ENCODE peak calls at places on chromosomes 2 and 18, in eight cellular contexts. B is A549, P is HCT116, E is K562, V is HL-60, L is GM23338, T is HepG2, C is SK-N-SH. Z is an unnamed sample.

GRCh38 chr2:120343433-120344105 is 2.4 kb upstream of the INHBB start:
- DNase-seq in T (peak), B (peak), P (peak), V (peak), C (peak), L (peak), E (peak), Z (peak)

GRCh38 chr2:40204268-40204667 is 247.6 kb downstream of the SLC8A1 start:
- DNase-seq in P (no peak), C (no peak), B (no peak), V (no peak), T (no peak), L (no peak), E (no peak), Z (no peak)

GRCh38 chr2:23926289-23926749 is 604 bp downstream of the ATAD2B start:
- DNase-seq in V (peak), L (peak), T (no peak), B (peak), C (peak), E (peak), P (no peak), Z (no peak)

GRCh38 chr18:59799383-59800015 is 100.3 kb upstream of the PMAIP1 start:
- DNase-seq in E (no peak), L (no peak), T (no peak), B (no peak), V (no peak), P (no peak), C (peak), Z (no peak)

GRCh38 chr18:69787825-69788547 is 159.7 kb downstream of the CD226 start:
- DNase-seq in L (peak), T (peak), C (no peak), E (no peak), V (peak), B (no peak), P (peak), Z (no peak)

GRCh38 chr2:723761-724160 is 46.6 kb upstream of the TMEM18 start:
- DNase-seq in C (no peak), E (no peak), T (no peak), P (no peak), B (no peak), V (no peak), L (no peak), Z (no peak)

GRCh38 chr2:239236808-239237205 is 164.0 kb downstream of the HDAC4 start:
- DNase-seq in C (no peak), P (no peak), E (no peak), B (no peak), L (no peak), T (no peak), V (peak), Z (no peak)

GRCh38 chr2:46801731-46802664 is 113.6 kb downstream of the MCFD2 start:
- DNase-seq in C (no peak), T (no peak), L (no peak), E (peak), B (no peak), V (no peak), P (no peak), Z (no peak)

GRCh38 chr2:225037374-225038075 is 4.7 kb downstream of the DOCK10 start:
- DNase-seq in C (no peak), T (no peak), P (no peak), E (no peak), V (peak), L (no peak), B (no peak), Z (no peak)

GRCh38 chr18:75132931-75133525 is 75.9 kb downstream of the PTGR3 start:
- DNase-seq in L (no peak), C (no peak), V (no peak), T (no peak), E (no peak), P (no peak), B (no peak), Z (no peak)

GRCh38 chr2:82839046-82839445 is 1620.0 kb downstream of the SUCLG1 start:
- DNase-seq in P (no peak), C (no peak), E (no peak), V (no peak), L (no peak), T (no peak), B (no peak), Z (no peak)

GRCh38 chr2:45002661-45003210 is 6.5 kb downstream of the SIX2 start:
- DNase-seq in L (peak), P (no peak), E (no peak), T (no peak), C (no peak), V (no peak), B (no peak), Z (no peak)

GRCh38 chr2:134261398-134262131 is 7.7 kb downstream of the MGAT5 start:
- DNase-seq in P (no peak), C (no peak), L (peak), E (no peak), V (no peak), T (no peak), B (no peak), Z (no peak)

GRCh38 chr2:144332356-144333143 is 187.4 kb downstream of the ZEB2 start:
- DNase-seq in V (peak), B (peak), E (peak), C (peak), P (peak), T (peak), L (peak), Z (no peak)

GRCh38 chr2:171411791-171412483 is 21.9 kb downstream of the METTL8 start:
- DNase-seq in E (no peak), C (no peak), T (no peak), B (no peak), P (no peak), L (no peak), V (no peak), Z (no peak)

GRCh38 chr2:137173514-137173913 is 408.2 kb downstream of the THSD7B start:
- DNase-seq in C (no peak), T (peak), V (no peak), B (no peak), E (no peak), P (no peak), L (peak), Z (no peak)

GRCh38 chr2:218003994-218004419 is 1.2 kb upstream of the TNS1 start:
- DNase-seq in B (no peak), T (no peak), V (no peak), E (no peak), P (no peak), L (no peak), C (peak), Z (no peak)

GRCh38 chr2:47232738-47233415 is 77.8 kb upstream of the STPG4 start:
- DNase-seq in C (no peak), E (no peak), P (no peak), V (no peak), L (no peak), T (peak), B (no peak), Z (no peak)

GRCh38 chr2:126662623-126663022 is 6.7 kb downstream of the GYPC start:
- DNase-seq in T (no peak), B (no peak), E (no peak), L (no peak), V (no peak), C (no peak), P (no peak), Z (no peak)

GRCh38 chr18:8224576-8224975 is 384.7 kb upstream of the RAB12 start:
- DNase-seq in C (no peak), T (no peak), V (no peak), B (no peak), L (no peak), E (no peak), P (no peak), Z (no peak)

GRCh38 chr2:73117441-73117840 is 4.7 kb upstream of the RAB11FIP5 start:
- DNase-seq in E (no peak), L (no peak), V (no peak), T (no peak), C (no peak), P (no peak), B (no peak), Z (no peak)

GRCh38 chr2:96097951-96098823 is 18.2 kb downstream of the ADRA2B start:
- DNase-seq in C (peak), B (no peak), V (no peak), P (no peak), T (no peak), L (no peak), E (no peak), Z (no peak)

GRCh38 chr2:239774142-239774462 is 251.0 kb downstream of the NDUFA10 start:
- DNase-seq in L (no peak), E (no peak), P (no peak), B (no peak), T (no peak), V (no peak), C (no peak), Z (no peak)

GRCh38 chr2:196537311-196537710 is 102.2 kb upstream of the CCDC150 start:
- DNase-seq in B (no peak), L (no peak), C (no peak), P (no peak), V (no peak), E (no peak), T (no peak), Z (no peak)

GRCh38 chr2:42809131-42809875 is 16.9 kb upstream of the HAAO start:
- DNase-seq in L (no peak), T (no peak), V (no peak), B (no peak), C (peak), E (no peak), P (no peak), Z (no peak)

GRCh38 chr2:6657872-6658271 is 207.8 kb downstream of the CMPK2 start:
- DNase-seq in V (no peak), C (no peak), L (no peak), T (no peak), E (no peak), P (no peak), B (no peak), Z (no peak)

GRCh38 chr2:68151037-68151436 is 6.7 kb upstream of the PNO1 start:
- DNase-seq in P (no peak), B (no peak), V (no peak), E (no peak), L (no peak), C (no peak), T (no peak), Z (no peak)

GRCh38 chr2:119996148-119996547 is 16.7 kb upstream of the EPB41L5 start:
- DNase-seq in C (no peak), E (no peak), V (no peak), T (peak), P (no peak), L (no peak), B (no peak), Z (no peak)

GRCh38 chr2:107633580-107634147 is 193.0 kb upstream of the RGPD4 start:
- DNase-seq in P (no peak), V (no peak), L (no peak), E (peak), B (no peak), C (no peak), T (no peak), Z (no peak)

GRCh38 chr2:113278073-113278811 is 479 bp downstream of the PAX8 start:
- DNase-seq in P (no peak), L (peak), B (no peak), T (no peak), V (no peak), C (peak), E (no peak), Z (no peak)

GRCh38 chr18:332007-332406 is 64.2 kb upstream of the THOC1 start:
- DNase-seq in V (no peak), C (no peak), B (no peak), T (no peak), E (no peak), L (no peak), P (no peak), Z (no peak)

GRCh38 chr18:25334588-25334987 is 17.4 kb downstream of the ZNF521 start:
- DNase-seq in P (no peak), L (peak), B (no peak), V (no peak), E (no peak), C (no peak), T (no peak), Z (no peak)

GRCh38 chr2:66854304-66854703 is 419.4 kb downstream of the MEIS1 start:
- DNase-seq in V (no peak), C (no peak), P (no peak), E (no peak), L (no peak), B (no peak), T (no peak), Z (no peak)

GRCh38 chr18:79988079-79988924 is at the start of gene TXNL4A:
- DNase-seq in B (peak), P (no peak), E (peak), L (peak), C (peak), T (peak), V (peak), Z (peak)

GRCh38 chr2:128362186-128362888 is 43.7 kb upstream of the HS6ST1 start:
- DNase-seq in C (no peak), T (no peak), V (no peak), B (no peak), L (no peak), P (no peak), E (no peak), Z (no peak)

GRCh38 chr2:75292826-75293225 is 93.5 kb upstream of the TACR1 start:
- DNase-seq in E (no peak), P (peak), B (no peak), C (no peak), L (no peak), T (no peak), V (no peak), Z (no peak)

GRCh38 chr2:130332271-130333073 is 10.2 kb upstream of the IMP4 start:
- DNase-seq in E (peak), T (peak), B (peak), L (peak), C (peak), P (peak), V (peak), Z (peak)

GRCh38 chr2:184597571-184597980 is 753 bp upstream of the ZNF804A start:
- DNase-seq in B (no peak), P (peak), C (peak), L (peak), T (no peak), V (peak), E (no peak), Z (no peak)

GRCh38 chr2:159921752-159922404 is 123.9 kb upstream of the CD302 start:
- DNase-seq in C (peak), T (peak), L (peak), E (peak), V (peak), B (peak), P (peak), Z (peak)

GRCh38 chr2:183248866-183249567 is 124.8 kb downstream of the NUP35 start:
- DNase-seq in V (no peak), L (peak), P (peak), C (peak), B (peak), T (peak), E (peak), Z (peak)

GRCh38 chr2:54083440-54083839 is 32.0 kb upstream of the ACYP2 start:
- DNase-seq in T (no peak), C (no peak), E (no peak), L (no peak), P (no peak), V (no peak), B (no peak), Z (no peak)

GRCh38 chr2:54084600-54084999 is 30.8 kb upstream of the ACYP2 start:
- DNase-seq in E (no peak), V (no peak), T (no peak), P (no peak), C (no peak), B (no peak), L (peak), Z (no peak)

GRCh38 chr2:54085069-54085468 is 30.3 kb upstream of the ACYP2 start:
- DNase-seq in T (no peak), V (no peak), C (no peak), L (no peak), P (no peak), B (no peak), E (no peak), Z (no peak)

GRCh38 chr2:54081574-54081973 is 33.8 kb upstream of the ACYP2 start:
- DNase-seq in P (no peak), T (no peak), L (no peak), V (no peak), B (no peak), E (peak), C (no peak), Z (no peak)

DNA sequence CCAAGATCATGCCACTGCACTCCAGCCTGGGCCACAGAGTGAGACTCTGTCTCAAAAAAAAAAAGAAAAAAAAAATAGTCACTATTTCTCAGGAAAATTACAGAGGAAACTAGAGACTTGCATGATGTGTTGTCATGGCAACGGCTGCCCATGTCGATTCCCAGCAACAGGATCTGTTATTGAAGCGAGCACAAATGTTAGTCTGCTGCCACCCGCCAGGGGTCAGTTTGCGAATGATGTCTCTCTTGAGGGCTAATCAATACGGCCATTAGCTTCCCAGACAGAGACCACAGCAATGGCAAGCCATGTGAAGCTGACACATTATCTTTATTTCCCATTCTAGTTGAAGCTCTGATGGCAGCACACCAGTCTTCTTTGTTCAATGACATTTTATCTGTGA is 32.4 kb upstream of the ACYP2 start:
- DNase-seq in T (no peak), V (no peak), P (no peak), E (no peak), B (no peak), C (no peak), L (peak), Z (no peak)
- TF ChIP-seq REST in T (no peak), V (no peak), P (no peak), E (no peak), B (no peak), C (no peak), L (no peak), Z (no peak)

DNA sequence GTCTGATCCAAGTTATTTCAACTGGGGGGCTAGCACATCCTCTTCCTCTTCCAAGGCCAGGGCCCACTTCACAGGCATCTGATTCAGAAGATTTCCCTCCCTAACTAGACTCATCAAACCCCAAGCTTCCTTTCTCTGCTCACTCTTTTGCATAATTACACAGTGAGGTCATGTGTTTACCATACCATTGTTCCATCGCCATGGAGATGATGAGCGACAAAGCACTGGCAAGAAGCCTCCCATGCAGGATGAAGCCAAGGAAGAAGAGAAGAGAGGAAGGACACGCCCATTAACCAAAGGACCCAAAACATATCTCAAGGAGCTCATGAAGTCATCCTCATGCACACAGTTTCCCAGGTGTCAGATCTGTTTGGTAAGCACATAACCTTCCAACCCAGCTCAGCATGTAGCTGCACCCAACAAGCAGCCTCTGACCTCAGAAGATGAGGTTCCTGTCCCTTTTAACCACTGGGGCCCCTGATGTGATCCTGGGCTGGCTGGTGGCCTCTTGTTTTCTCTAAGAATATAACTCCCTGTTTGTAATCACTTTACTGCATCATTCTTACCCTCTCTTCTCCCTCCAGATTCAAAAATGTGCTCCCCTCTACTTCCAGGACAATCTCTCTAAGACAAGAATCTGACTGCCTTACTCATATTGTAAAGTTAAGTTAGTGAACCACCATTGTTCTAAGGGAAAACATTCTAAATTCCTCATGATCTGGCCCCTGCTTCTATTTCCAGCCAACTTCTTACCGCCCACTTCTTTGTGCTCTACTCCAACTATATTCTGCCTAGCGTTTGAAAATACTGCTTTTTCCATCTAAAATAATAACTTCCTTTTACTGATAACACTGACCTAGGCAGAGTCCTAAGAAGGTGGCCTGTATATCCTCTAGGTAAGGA is 190.1 kb downstream of the TTC32 start:
- DNase-seq in L (peak), C (no peak), P (peak), V (no peak), B (peak), E (no peak), T (peak), Z (peak)
- TF ChIP-seq REST in L (no peak), C (no peak), P (no peak), V (no peak), B (no peak), E (no peak), T (no peak), Z (no peak)

GRCh38 chr2:221095381-221095780 is 476.7 kb downstream of the EPHA4 start:
- DNase-seq in P (no peak), L (no peak), B (no peak), E (no peak), C (no peak), V (no peak), T (no peak), Z (no peak)
- TF ChIP-seq REST in P (no peak), L (no peak), B (no peak), E (no peak), C (no peak), V (no peak), T (no peak), Z (no peak)

GRCh38 chr2:177101930-177102329 is 110.7 kb upstream of the HNRNPA3 start:
- DNase-seq in P (no peak), B (no peak), E (no peak), T (no peak), C (no peak), V (no peak), L (no peak), Z (no peak)

GRCh38 chr2:177108890-177109289 is 103.7 kb upstream of the HNRNPA3 start:
- DNase-seq in V (no peak), L (no peak), T (no peak), C (no peak), B (no peak), E (no peak), P (no peak), Z (no peak)

DNA sequence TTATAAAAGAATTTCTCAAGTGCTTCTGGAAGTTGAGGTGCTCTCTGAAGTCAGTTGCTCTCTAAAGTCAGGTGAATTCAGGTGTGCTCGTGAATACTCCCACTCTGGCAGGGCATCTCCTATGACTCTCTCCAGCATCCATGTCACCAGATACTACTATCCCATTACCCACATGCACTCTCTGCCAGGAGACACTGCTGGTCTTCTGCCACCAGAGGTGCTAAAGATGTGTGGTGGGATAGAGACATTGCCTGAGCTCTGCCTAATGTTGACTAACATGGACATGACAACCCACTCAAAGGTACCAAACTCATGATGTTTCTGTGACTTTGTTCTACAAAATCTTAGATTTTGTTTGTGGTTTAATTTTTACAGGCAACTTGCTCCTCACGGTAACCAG is 106.4 kb upstream of the HNRNPA3 start:
- DNase-seq in B (peak), C (peak), T (peak), P (peak), L (peak), E (peak), V (no peak), Z (no peak)
- TF ChIP-seq REST in B (no peak), C (no peak), T (no peak), P (no peak), L (no peak), E (no peak), V (no peak), Z (no peak)

DNA sequence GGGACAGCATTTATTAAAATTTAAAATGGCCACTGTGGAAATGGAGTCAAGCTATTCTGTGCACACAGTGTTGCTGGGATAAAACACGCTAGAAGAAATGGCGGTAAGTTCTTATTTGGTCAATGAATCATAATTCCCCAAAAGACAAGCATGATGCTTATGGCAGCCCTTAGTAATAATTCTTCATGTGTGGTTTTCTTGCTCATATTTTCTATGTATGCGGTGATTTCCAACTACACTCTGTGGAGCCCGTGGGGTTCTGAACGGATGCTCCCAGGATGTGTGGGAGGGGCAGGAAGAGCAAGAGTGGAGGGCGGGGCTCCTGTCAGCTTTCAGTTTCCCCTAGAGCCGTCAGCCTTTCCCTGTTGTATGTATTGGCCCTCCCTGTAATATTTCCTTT is 91.7 kb upstream of the RMDN2 start:
- DNase-seq in T (no peak), C (no peak), E (no peak), L (no peak), P (no peak), B (no peak), V (no peak), Z (no peak)
- TF ChIP-seq REST in T (no peak), C (no peak), E (no peak), L (no peak), P (no peak), B (no peak), V (no peak), Z (no peak)

Z was measured in Panc1.